ENCODE peak calls at places on chromosomes 2 and 18, in eight cellular contexts. E is coronary artery, S is PC-3, A is mesendoderm, P is left lung, Y is A549, V is pancreas, X is IMR-90. O is an unnamed sample.

GRCh38 chr2:146128216-146128615 is 1608.3 kb upstream of the ZEB2 start:
- DNase-seq in E (no peak), S (no peak), A (no peak), P (no peak), Y (no peak), V (no peak), X (no peak), O (no peak)

GRCh38 chr2:190173382-190173781 is 110.9 kb upstream of the MSTN start:
- DNase-seq in E (no peak), S (no peak), A (no peak), P (no peak), Y (no peak), V (no peak), X (no peak), O (no peak)

GRCh38 chr2:237092506-237092905 is 6.8 kb downstream of the COPS8 start:
- DNase-seq in E (no peak), S (no peak), A (no peak), P (no peak), Y (no peak), V (no peak), X (no peak), O (no peak)

GRCh38 chr2:237310515-237311114 is 103.3 kb downstream of the COL6A3 start:
- DNase-seq in E (no peak), S (peak; percentile 31), A (no peak), P (peak; percentile 48), Y (no peak), V (no peak), X (peak; percentile 77), O (no peak)

GRCh38 chr18:13003466-13003896 is 12.3 kb downstream of the CEP192 start:
- DNase-seq in E (no peak), S (peak; percentile 62), A (peak; percentile 98), P (no peak), Y (peak; percentile 86), V (no peak), X (peak; percentile 80), O (peak; percentile 68)

GRCh38 chr2:53740170-53740569 is 27.4 kb upstream of the CHAC2 start:
- DNase-seq in E (no peak), S (peak; percentile 49), A (peak; percentile 42), P (no peak), Y (peak; percentile 46), V (no peak), X (peak; percentile 64), O (no peak)

GRCh38 chr2:8174641-8175257 is 507.1 kb upstream of the ID2 start:
- DNase-seq in E (no peak), S (no peak), A (no peak), P (no peak), Y (no peak), V (no peak), X (no peak), O (no peak)

GRCh38 chr18:29004921-29005320 is 828.0 kb upstream of the CDH2 start:
- DNase-seq in E (no peak), S (no peak), A (peak; percentile 88), P (no peak), Y (no peak), V (no peak), X (no peak), O (no peak)

GRCh38 chr2:240624950-240625621 is at the start of gene GPR35:
- DNase-seq in E (no peak), S (no peak), A (no peak), P (peak; percentile 88), Y (peak; percentile 26), V (no peak), X (peak; percentile 43), O (peak; percentile 70)

GRCh38 chr2:150046211-150046610 is 441.3 kb downstream of the RND3 start:
- DNase-seq in E (no peak), S (peak; percentile 43), A (peak; percentile 30), P (no peak), Y (no peak), V (no peak), X (peak; percentile 52), O (peak; percentile 47)

GRCh38 chr2:85468704-85469349 is 50.3 kb downstream of the SH2D6 start:
- DNase-seq in E (no peak), S (peak; percentile 95), A (peak; percentile 92), P (no peak), Y (peak; percentile 82), V (peak; percentile 57), X (peak; percentile 58), O (no peak)

GRCh38 chr2:127649684-127650040 is 3.7 kb downstream of the GPR17 start:
- DNase-seq in E (no peak), S (peak; percentile 94), A (peak; percentile 91), P (peak; percentile 83), Y (peak; percentile 85), V (peak; percentile 86), X (peak; percentile 77), O (peak; percentile 76)

GRCh38 chr2:96591494-96591893 is 46.6 kb downstream of the KANSL3 start:
- DNase-seq in E (no peak), S (no peak), A (no peak), P (no peak), Y (no peak), V (no peak), X (no peak), O (no peak)

GRCh38 chr2:43803113-43803512 is 29.3 kb downstream of the DYNC2LI1 start:
- DNase-seq in E (no peak), S (peak; percentile 16), A (no peak), P (no peak), Y (no peak), V (no peak), X (peak; percentile 1), O (no peak)

GRCh38 chr2:72135921-72136320 is 11.7 kb downstream of the CYP26B1 start:
- DNase-seq in E (no peak), S (no peak), A (no peak), P (no peak), Y (no peak), V (no peak), X (no peak), O (no peak)

GRCh38 chr2:101698419-101699190 is 1.1 kb downstream of the MAP4K4 start:
- DNase-seq in E (no peak), S (peak; percentile 52), A (peak; percentile 47), P (no peak), Y (peak; percentile 29), V (no peak), X (no peak), O (peak; percentile 58)

GRCh38 chr2:239961662-239962220 is 63.4 kb downstream of the NDUFA10 start:
- DNase-seq in E (no peak), S (no peak), A (no peak), P (peak; percentile 29), Y (no peak), V (no peak), X (no peak), O (no peak)

GRCh38 chr2:234564719-234565118 is 67.8 kb upstream of the ARL4C start:
- DNase-seq in E (no peak), S (peak; percentile 16), A (no peak), P (no peak), Y (no peak), V (no peak), X (peak; percentile 80), O (peak; percentile 57)

GRCh38 chr2:234565201-234565600 is 68.3 kb upstream of the ARL4C start:
- DNase-seq in E (no peak), S (no peak), A (no peak), P (no peak), Y (no peak), V (no peak), X (no peak), O (no peak)

GRCh38 chr2:234566622-234567021 is 69.7 kb upstream of the ARL4C start:
- DNase-seq in E (no peak), S (no peak), A (no peak), P (no peak), Y (no peak), V (no peak), X (no peak), O (no peak)

GRCh38 chr2:234569776-234570430 is 73.0 kb upstream of the ARL4C start:
- DNase-seq in E (no peak), S (no peak), A (no peak), P (no peak), Y (no peak), V (no peak), X (no peak), O (no peak)

DNA sequence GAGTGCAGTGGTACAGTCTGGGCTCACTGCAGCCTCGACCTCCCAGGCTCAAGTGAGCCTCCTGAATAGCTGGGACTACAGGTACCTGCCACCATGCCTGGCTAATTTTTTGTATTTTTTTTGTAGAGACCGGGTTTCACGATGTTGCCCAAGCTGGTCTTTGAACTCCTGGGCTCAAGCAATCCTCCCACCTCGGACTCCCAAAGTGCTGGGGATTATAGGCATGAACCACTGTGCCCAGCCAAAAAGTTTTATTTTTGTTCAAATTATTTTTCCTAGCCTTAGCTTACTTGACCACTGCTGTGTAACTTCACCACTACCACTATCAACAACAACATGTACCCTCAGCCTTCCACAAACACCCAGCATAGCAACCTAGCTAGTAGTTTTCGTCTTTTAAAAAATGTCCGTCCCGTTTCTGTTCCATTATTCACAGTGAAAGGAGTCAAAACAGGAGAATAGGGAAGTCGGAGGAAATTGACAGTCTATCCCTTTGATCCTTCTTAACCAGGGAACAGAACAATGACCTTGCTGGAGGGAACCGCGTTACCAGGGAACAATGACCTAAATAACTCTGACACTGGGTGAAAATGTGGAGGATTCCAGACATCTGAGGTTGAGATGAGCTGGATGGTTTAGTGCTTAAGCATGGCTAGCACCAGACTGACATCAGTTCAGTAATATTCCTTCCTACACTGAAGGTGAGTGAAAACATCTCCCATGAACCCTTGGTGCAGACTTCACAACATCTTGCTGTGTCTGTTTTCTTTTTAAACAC is 69.2 kb upstream of the ARL4C start:
- DNase-seq in E (no peak), S (no peak), A (no peak), P (no peak), Y (no peak), V (no peak), X (no peak), O (peak; percentile 20)
- H3K27ac ChIP-seq in E (no peak overlapping the region), S (no peak overlapping the region), A (no peak overlapping the region), P (no peak overlapping the region), Y (peak overlapping the region; percentile 40), V (no peak overlapping the region), X (no peak overlapping the region), O (peak overlapping the region; percentile 21)

GRCh38 chr2:209476367-209477191 is 52.7 kb downstream of the MAP2 start:
- DNase-seq in E (no peak), S (no peak), A (no peak), P (no peak), Y (peak; percentile 25), V (peak; percentile 60), X (peak; percentile 29), O (no peak)
- H3K27ac ChIP-seq in E (no peak overlapping the region), S (no peak overlapping the region), A (no peak overlapping the region), P (no peak overlapping the region), Y (no peak overlapping the region), V (no peak overlapping the region), X (no peak overlapping the region), O (no peak overlapping the region)

GRCh38 chr18:72692595-72692994 is 148.5 kb upstream of the CBLN2 start:
- DNase-seq in E (no peak), S (no peak), A (no peak), P (no peak), Y (no peak), V (no peak), X (no peak), O (no peak)
- H3K27ac ChIP-seq in E (no peak overlapping the region), S (no peak overlapping the region), A (peak overlapping the region; percentile 32), P (no peak overlapping the region), Y (no peak overlapping the region), V (no peak overlapping the region), X (no peak overlapping the region), O (no peak overlapping the region)

DNA sequence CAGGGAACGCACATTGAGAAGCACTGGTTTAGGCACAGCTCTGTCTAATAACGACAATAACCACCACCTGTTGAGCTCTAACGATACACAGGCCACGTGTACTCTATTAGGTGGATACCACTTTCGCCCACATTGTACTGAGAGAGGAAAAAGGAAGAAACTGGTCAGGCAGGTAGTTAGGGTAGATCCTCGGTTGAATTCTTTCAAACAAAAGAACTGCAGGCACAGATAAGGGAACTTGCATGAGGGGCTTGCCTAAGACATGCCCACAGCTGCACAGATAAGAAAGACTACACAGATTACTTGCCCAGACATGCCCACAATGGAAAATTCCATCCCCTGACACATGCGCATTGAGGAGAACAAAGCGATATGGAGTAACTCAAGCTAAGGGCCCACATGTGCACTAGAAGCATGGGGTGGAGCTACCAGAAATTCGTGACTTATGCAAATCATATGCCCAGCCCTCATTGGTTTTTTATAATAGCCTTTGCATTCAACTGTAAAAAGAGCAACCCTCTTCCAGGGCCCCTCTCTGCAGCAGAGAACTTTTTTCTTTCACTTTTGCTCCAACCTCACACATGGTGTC is 181.2 kb upstream of the ZNF521 start:
- DNase-seq in E (no peak), S (no peak), A (peak; percentile 14), P (no peak), Y (no peak), V (no peak), X (no peak), O (no peak)
- H3K27ac ChIP-seq in E (no peak overlapping the region), S (no peak overlapping the region), A (no peak overlapping the region), P (no peak overlapping the region), Y (no peak overlapping the region), V (no peak overlapping the region), X (peak overlapping the region; percentile 30), O (no peak overlapping the region)

O was measured in SJSA1.